ENCODE peak calls at places on chromosomes 11 and 22, in five cellular contexts. R is CD8-positive, alpha-beta memory T cell; C is pancreas; K is endodermal cell; Y is ovary. D is an unnamed sample.

GRCh38 chr11:65303542-65303941 is 11.1 kb upstream of the CDC42EP2 start:
- DNase-seq in R (no peak), C (no peak), K (no peak), Y (no peak), D (no peak)

GRCh38 chr11:73995247-73995646 is 12.6 kb upstream of the UCP2 start:
- DNase-seq in R (no peak), C (no peak), K (no peak), Y (no peak), D (no peak)

GRCh38 chr11:73664894-73665293 is 18.5 kb downstream of the PLEKHB1 start:
- DNase-seq in R (no peak), C (no peak), K (no peak), Y (no peak), D (no peak)

GRCh38 chr11:11857769-11858168 is 16.0 kb downstream of the USP47 start:
- DNase-seq in R (peak), C (no peak), K (no peak), Y (no peak), D (no peak)

GRCh38 chr22:35839811-35840739 is 122.4 kb downstream of the APOL5 start:
- DNase-seq in R (no peak), C (peak), K (peak), Y (peak), D (peak)

GRCh38 chr11:124740277-124740882 is 638 bp downstream of the NRGN start:
- DNase-seq in R (peak), C (peak), K (peak), Y (no peak), D (no peak)

GRCh38 chr11:47916361-47916841 is 64.0 kb upstream of the PTPRJ start:
- DNase-seq in R (no peak), C (peak), K (peak), Y (peak), D (peak)

GRCh38 chr22:37222440-37222971 is 10.2 kb upstream of the SSTR3 start:
- DNase-seq in R (peak), C (no peak), K (no peak), Y (no peak), D (no peak)

GRCh38 chr11:77416357-77416756 is 57.5 kb downstream of the PAK1 start:
- DNase-seq in R (no peak), C (no peak), K (no peak), Y (no peak), D (no peak)

GRCh38 chr11:79088967-79089366 is 351.9 kb downstream of the TENM4 start:
- DNase-seq in R (no peak), C (no peak), K (no peak), Y (no peak), D (no peak)

GRCh38 chr22:48807155-48807554 is 1020.5 kb downstream of the BRD1 start:
- DNase-seq in R (no peak), C (peak), K (no peak), Y (no peak), D (no peak)

GRCh38 chr11:121391914-121392313 is 60.2 kb upstream of the SORL1 start:
- DNase-seq in R (no peak), C (no peak), K (no peak), Y (no peak), D (no peak)

GRCh38 chr22:26047516-26047915 is 121.7 kb upstream of the SEZ6L start:
- DNase-seq in R (no peak), C (no peak), K (no peak), Y (no peak), D (no peak)

GRCh38 chr22:44330188-44330726 is 17.5 kb upstream of the SHISAL1 start:
- DNase-seq in R (no peak), C (no peak), K (no peak), Y (no peak), D (no peak)

GRCh38 chr11:86644291-86644690 is 28.1 kb downstream of the ME3 start:
- DNase-seq in R (no peak), C (no peak), K (no peak), Y (no peak), D (no peak)

GRCh38 chr11:4211991-4212390 is 117.4 kb downstream of the RRM1 start:
- DNase-seq in R (no peak), C (no peak), K (peak), Y (peak), D (no peak)

GRCh38 chr11:64771861-64772260 is 6.5 kb downstream of the SF1 start:
- DNase-seq in R (no peak), C (no peak), K (no peak), Y (no peak), D (no peak)

GRCh38 chr11:77819411-77819920 is 1.1 kb downstream of the RSF1 start:
- DNase-seq in R (peak), C (peak), K (peak), Y (peak), D (peak)

GRCh38 chr22:17086301-17086700 is 1.5 kb downstream of the IL17RA start:
- DNase-seq in R (no peak), C (no peak), K (peak), Y (no peak), D (no peak)
- H3K27ac ChIP-seq in R (no peak), C (no peak), K (no peak), Y (no peak), D (no peak)

GRCh38 chr22:31659246-31659645 is 2.8 kb downstream of the PISD start:
- DNase-seq in R (no peak), C (no peak), K (no peak), Y (no peak), D (no peak)

GRCh38 chr22:31661851-31662667 is at the start of gene PISD:
- DNase-seq in R (peak), C (peak), K (peak), Y (peak), D (peak)

GRCh38 chr22:31662668-31663037 is 638 bp upstream of the PISD start:
- DNase-seq in R (no peak), C (no peak), K (no peak), Y (no peak), D (no peak)
- H3K27ac ChIP-seq in R (peak), C (peak), K (no peak), Y (no peak), D (no peak)

DNA sequence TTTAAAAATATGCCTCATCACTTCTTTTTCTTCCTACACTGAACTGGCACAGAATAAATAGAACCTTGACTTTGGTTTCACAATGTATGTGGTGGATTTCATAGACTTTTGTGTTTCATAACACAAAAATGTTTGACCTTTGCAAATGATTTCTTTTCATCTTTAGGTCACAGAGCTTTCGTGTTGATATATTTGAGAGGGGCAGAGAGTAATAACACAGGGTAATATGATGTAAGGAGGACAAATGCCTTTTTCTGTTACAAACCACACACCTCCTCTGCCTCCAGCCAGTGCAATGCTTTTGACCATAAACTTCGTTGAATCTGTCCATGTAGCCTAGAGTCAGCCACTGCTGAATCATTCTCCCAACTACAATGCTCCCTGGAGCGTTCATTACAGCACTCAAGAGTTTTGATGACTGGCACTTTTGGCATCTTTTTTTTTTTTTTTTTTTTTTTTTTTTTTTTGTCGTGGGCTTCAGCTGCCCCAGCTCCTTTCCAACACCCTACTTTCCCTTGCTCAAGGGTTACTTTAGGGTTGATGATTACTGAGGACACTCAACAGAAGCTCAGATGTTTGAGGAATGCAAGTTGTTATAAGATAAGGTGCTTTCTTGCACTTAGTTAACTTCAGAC is 11.4 kb upstream of the CAT start:
- DNase-seq in R (no peak), C (no peak), K (no peak), Y (no peak), D (peak)
- H3K27ac ChIP-seq in R (no peak), C (no peak), K (no peak), Y (no peak), D (no peak)

DNA sequence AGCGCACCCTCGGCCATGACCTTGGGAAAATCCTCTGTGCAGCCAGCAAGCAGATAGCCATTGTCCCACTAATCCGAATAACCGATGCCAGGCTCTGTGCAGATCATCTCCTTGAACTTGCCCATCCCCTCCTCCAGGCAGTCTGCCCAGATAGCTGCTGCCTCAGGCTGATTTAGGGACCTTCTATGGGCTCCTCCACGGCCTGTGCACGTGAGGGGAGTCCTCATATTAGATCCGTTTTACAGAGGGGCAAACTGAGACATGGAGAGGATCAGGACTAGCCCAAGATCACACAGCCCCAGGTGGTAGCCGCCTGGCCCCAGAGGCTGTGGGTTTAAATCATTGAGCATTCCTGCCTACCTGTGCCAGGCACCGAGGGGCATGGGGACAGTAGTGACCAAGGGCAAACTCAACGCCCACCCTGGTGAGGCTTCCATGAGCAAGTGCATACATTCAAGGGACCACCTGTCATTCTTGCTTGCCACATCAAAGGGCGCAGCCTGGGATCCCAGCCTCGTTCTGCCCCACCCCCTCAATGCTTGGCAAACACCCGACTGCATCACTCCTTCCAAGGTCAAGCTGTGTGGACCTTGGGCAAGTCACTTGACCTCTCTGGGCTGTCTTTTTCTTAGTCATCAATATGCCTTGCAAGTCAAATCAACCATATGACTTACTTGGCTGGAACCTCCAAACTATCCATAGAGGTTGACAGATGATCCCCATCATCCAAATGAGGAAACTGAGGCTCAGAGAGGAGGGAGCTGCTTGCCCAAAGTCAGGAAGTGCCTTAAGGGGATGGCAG is 131.6 kb downstream of the MN1 start:
- DNase-seq in R (no peak), C (peak), K (peak), Y (no peak), D (no peak)
- H3K27ac ChIP-seq in R (no peak), C (peak), K (peak), Y (no peak), D (peak)